ENCODE peak calls at places on chromosome 9, in four cellular contexts. One of them, this sample, is unnamed.

GRCh38 chr9:37529111-37529510 is 43.4 kb downstream of the POLR1E start:
- DNase-seq in astrocyte: peak; percentile 53
- DNase-seq in fibroblast of lung: no peak
- DNase-seq in HCT116: no peak
- DNase-seq in this sample: peak; percentile 93

GRCh38 chr9:34633166-34633565 is 4.3 kb upstream of the ARID3C start:
- DNase-seq in astrocyte: no peak
- DNase-seq in fibroblast of lung: no peak
- DNase-seq in HCT116: no peak
- DNase-seq in this sample: no peak

GRCh38 chr9:90142580-90142979 is 500.0 kb downstream of the DIRAS2 start:
- DNase-seq in astrocyte: peak; percentile 6
- DNase-seq in fibroblast of lung: peak; percentile 53
- DNase-seq in HCT116: peak; percentile 21
- DNase-seq in this sample: peak; percentile 35

GRCh38 chr9:5817776-5818336 is 15.1 kb downstream of the ERMP1 start:
- DNase-seq in astrocyte: peak; percentile 72
- DNase-seq in fibroblast of lung: peak; percentile 47
- DNase-seq in HCT116: peak; percentile 53
- DNase-seq in this sample: peak; percentile 77

GRCh38 chr9:37209431-37210386 is 89.3 kb downstream of the ZCCHC7 start:
- DNase-seq in astrocyte: no peak
- DNase-seq in fibroblast of lung: peak; percentile 9
- DNase-seq in HCT116: no peak
- DNase-seq in this sample: no peak

GRCh38 chr9:73151653-73152382 is at the start of gene ANXA1:
- DNase-seq in astrocyte: peak; percentile 87
- DNase-seq in fibroblast of lung: peak; percentile 95
- DNase-seq in HCT116: peak; percentile 89
- DNase-seq in this sample: peak; percentile 93

GRCh38 chr9:135983745-135984710 is 22.9 kb upstream of the UBAC1 start:
- DNase-seq in astrocyte: no peak
- DNase-seq in fibroblast of lung: no peak
- DNase-seq in HCT116: no peak
- DNase-seq in this sample: no peak

GRCh38 chr9:31355965-31356364 is 1028.5 kb upstream of the ACO1 start:
- DNase-seq in astrocyte: no peak
- DNase-seq in fibroblast of lung: no peak
- DNase-seq in HCT116: no peak
- DNase-seq in this sample: peak; percentile 37

GRCh38 chr9:74777136-74777879 is 110.4 kb downstream of the TRPM6 start:
- DNase-seq in astrocyte: peak; percentile 13
- DNase-seq in fibroblast of lung: peak; percentile 69
- DNase-seq in HCT116: peak; percentile 41
- DNase-seq in this sample: peak; percentile 55

GRCh38 chr9:131276107-131276888 is at the start of gene FAM78A:
- DNase-seq in astrocyte: no peak
- DNase-seq in fibroblast of lung: no peak
- DNase-seq in HCT116: no peak
- DNase-seq in this sample: no peak

GRCh38 chr9:114592356-114592755 is 4.8 kb downstream of the ATP6V1G1 start:
- DNase-seq in astrocyte: no peak
- DNase-seq in fibroblast of lung: no peak
- DNase-seq in HCT116: no peak
- DNase-seq in this sample: peak; percentile 90

GRCh38 chr9:72362118-72362531 is 2.9 kb downstream of the ZFAND5 start:
- DNase-seq in astrocyte: no peak
- DNase-seq in fibroblast of lung: peak; percentile 76
- DNase-seq in HCT116: no peak
- DNase-seq in this sample: peak; percentile 19

GRCh38 chr9:14529629-14530028 is 163.6 kb downstream of the ZDHHC21 start:
- DNase-seq in astrocyte: no peak
- DNase-seq in fibroblast of lung: no peak
- DNase-seq in HCT116: no peak
- DNase-seq in this sample: no peak

GRCh38 chr9:95504053-95504963 is 12.5 kb downstream of the PTCH1 start:
- DNase-seq in astrocyte: no peak
- DNase-seq in fibroblast of lung: peak; percentile 72
- DNase-seq in HCT116: no peak
- DNase-seq in this sample: peak; percentile 27

GRCh38 chr9:38687389-38687842 is 32.5 kb downstream of the FAM240B start:
- DNase-seq in astrocyte: peak; percentile 16
- DNase-seq in fibroblast of lung: no peak
- DNase-seq in HCT116: peak; percentile 42
- DNase-seq in this sample: peak; percentile 54

GRCh38 chr9:99004717-99005460 is 61.2 kb downstream of the COL15A1 start:
- DNase-seq in astrocyte: no peak
- DNase-seq in fibroblast of lung: no peak
- DNase-seq in HCT116: no peak
- DNase-seq in this sample: no peak

GRCh38 chr9:134536101-134536900 is 105.3 kb upstream of the COL5A1 start:
- DNase-seq in astrocyte: peak; percentile 93
- DNase-seq in fibroblast of lung: peak; percentile 61
- DNase-seq in HCT116: no peak
- DNase-seq in this sample: peak; percentile 14

GRCh38 chr9:74444389-74444788 is 52.7 kb upstream of the RORB start:
- DNase-seq in astrocyte: peak; percentile 18
- DNase-seq in fibroblast of lung: no peak
- DNase-seq in HCT116: no peak
- DNase-seq in this sample: no peak

GRCh38 chr9:37283730-37284235 is 138.7 kb upstream of the GRHPR start:
- DNase-seq in astrocyte: peak; percentile 80
- DNase-seq in fibroblast of lung: peak; percentile 71
- DNase-seq in HCT116: no peak
- DNase-seq in this sample: peak; percentile 22

GRCh38 chr9:89073397-89073796 is 82.1 kb downstream of the S1PR3 start:
- DNase-seq in astrocyte: no peak
- DNase-seq in fibroblast of lung: no peak
- DNase-seq in HCT116: no peak
- DNase-seq in this sample: no peak

GRCh38 chr9:4620881-4621555 is 41.1 kb upstream of the PLPP6 start:
- DNase-seq in astrocyte: peak; percentile 51
- DNase-seq in fibroblast of lung: no peak
- DNase-seq in HCT116: no peak
- DNase-seq in this sample: no peak

GRCh38 chr9:89463986-89464901 is 33.7 kb downstream of the SEMA4D start:
- DNase-seq in astrocyte: no peak
- DNase-seq in fibroblast of lung: no peak
- DNase-seq in HCT116: no peak
- DNase-seq in this sample: no peak

GRCh38 chr9:129076640-129077037 is 4.3 kb upstream of the DOLPP1 start:
- DNase-seq in astrocyte: no peak
- DNase-seq in fibroblast of lung: no peak
- DNase-seq in HCT116: no peak
- DNase-seq in this sample: no peak

GRCh38 chr9:134642385-134643181 is 980 bp downstream of the COL5A1 start:
- DNase-seq in astrocyte: peak; percentile 75
- DNase-seq in fibroblast of lung: peak; percentile 94
- DNase-seq in HCT116: no peak
- DNase-seq in this sample: peak; percentile 44

GRCh38 chr9:138071731-138072130 is 194.1 kb downstream of the CACNA1B start:
- DNase-seq in astrocyte: no peak
- DNase-seq in fibroblast of lung: no peak
- DNase-seq in HCT116: no peak
- DNase-seq in this sample: no peak

GRCh38 chr9:122252796-122253195 is 11.8 kb downstream of the RBM18 start:
- DNase-seq in astrocyte: no peak
- DNase-seq in fibroblast of lung: no peak
- DNase-seq in HCT116: no peak
- DNase-seq in this sample: no peak

GRCh38 chr9:7154650-7155049 is 396.9 kb downstream of the KDM4C start:
- DNase-seq in astrocyte: no peak
- DNase-seq in fibroblast of lung: no peak
- DNase-seq in HCT116: no peak
- DNase-seq in this sample: no peak

GRCh38 chr9:136052433-136052880 is 42.6 kb downstream of the NACC2 start:
- DNase-seq in astrocyte: no peak
- DNase-seq in fibroblast of lung: no peak
- DNase-seq in HCT116: no peak
- DNase-seq in this sample: peak; percentile 22

GRCh38 chr9:90556897-90557296 is 85.7 kb downstream of the DIRAS2 start:
- DNase-seq in astrocyte: no peak
- DNase-seq in fibroblast of lung: no peak
- DNase-seq in HCT116: no peak
- DNase-seq in this sample: no peak

GRCh38 chr9:70954126-70954525 is 167.3 kb downstream of the TRPM3 start:
- DNase-seq in astrocyte: peak; percentile 96
- DNase-seq in fibroblast of lung: peak; percentile 66
- DNase-seq in HCT116: peak; percentile 2
- DNase-seq in this sample: peak; percentile 48

GRCh38 chr9:94656976-94657375 is 17.7 kb upstream of the FBP1 start:
- DNase-seq in astrocyte: no peak
- DNase-seq in fibroblast of lung: no peak
- DNase-seq in HCT116: no peak
- DNase-seq in this sample: no peak

GRCh38 chr9:109409998-109410397 is 88.1 kb downstream of the PTPN3 start:
- DNase-seq in astrocyte: no peak
- DNase-seq in fibroblast of lung: no peak
- DNase-seq in HCT116: no peak
- DNase-seq in this sample: no peak

GRCh38 chr9:17229945-17230560 is 95.2 kb downstream of the CNTLN start:
- DNase-seq in astrocyte: no peak
- DNase-seq in fibroblast of lung: no peak
- DNase-seq in HCT116: no peak
- DNase-seq in this sample: no peak

GRCh38 chr9:129669946-129670345 is 4.5 kb downstream of the PRRX2 start:
- DNase-seq in astrocyte: no peak
- DNase-seq in fibroblast of lung: no peak
- DNase-seq in HCT116: no peak
- DNase-seq in this sample: no peak

GRCh38 chr9:121207371-121207940 is 5.8 kb upstream of the RAB14 start:
- DNase-seq in astrocyte: no peak
- DNase-seq in fibroblast of lung: no peak
- DNase-seq in HCT116: no peak
- DNase-seq in this sample: no peak

GRCh38 chr9:136848393-136849037 is 694 bp upstream of the PHPT1 start:
- DNase-seq in astrocyte: no peak
- DNase-seq in fibroblast of lung: no peak
- DNase-seq in HCT116: no peak
- DNase-seq in this sample: peak; percentile 31

GRCh38 chr9:38413283-38413682 is 11.0 kb downstream of the IGFBPL1 start:
- DNase-seq in astrocyte: no peak
- DNase-seq in fibroblast of lung: no peak
- DNase-seq in HCT116: no peak
- DNase-seq in this sample: no peak

GRCh38 chr9:111069233-111069632 is 31.0 kb upstream of the LPAR1 start:
- DNase-seq in astrocyte: no peak
- DNase-seq in fibroblast of lung: no peak
- DNase-seq in HCT116: no peak
- DNase-seq in this sample: no peak
- H3K4me2 ChIP-seq in astrocyte: no peak overlapping the region
- H3K4me2 ChIP-seq in fibroblast of lung: no peak overlapping the region
- H3K4me2 ChIP-seq in HCT116: no peak overlapping the region
- H3K4me2 ChIP-seq in this sample: no peak overlapping the region

DNA sequence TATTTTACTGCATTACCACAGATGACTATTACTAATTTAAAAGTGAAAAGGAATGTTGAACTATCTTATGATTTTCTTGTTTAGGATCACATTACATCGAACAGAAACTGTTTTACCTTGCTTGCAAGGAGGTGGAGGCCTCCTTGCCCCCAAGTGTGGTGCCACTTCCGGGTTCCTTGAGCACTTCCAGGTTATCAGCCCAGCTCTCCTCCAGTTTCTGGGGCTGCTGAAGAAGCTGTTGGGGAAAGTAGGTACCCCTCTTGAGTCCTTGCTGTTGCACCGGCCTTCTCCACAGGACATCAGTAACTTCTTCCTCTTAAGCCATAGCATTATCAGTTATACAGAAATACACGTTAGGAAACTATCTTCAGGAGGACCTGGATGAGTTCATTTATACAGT is 278.2 kb downstream of the DMRT2 start:
- DNase-seq in astrocyte: no peak
- DNase-seq in fibroblast of lung: no peak
- DNase-seq in HCT116: no peak
- DNase-seq in this sample: no peak
- H3K4me3 ChIP-seq in astrocyte: no peak overlapping the region
- H3K4me3 ChIP-seq in fibroblast of lung: no peak overlapping the region
- H3K4me3 ChIP-seq in HCT116: no peak overlapping the region
- H3K4me3 ChIP-seq in this sample: no peak overlapping the region

GRCh38 chr9:84438391-84438790 is 97.8 kb upstream of the SLC28A3 start:
- DNase-seq in astrocyte: no peak
- DNase-seq in fibroblast of lung: no peak
- DNase-seq in HCT116: no peak
- DNase-seq in this sample: no peak
- H3K4me2 ChIP-seq in astrocyte: no peak overlapping the region
- H3K4me2 ChIP-seq in fibroblast of lung: no peak overlapping the region
- H3K4me2 ChIP-seq in HCT116: no peak overlapping the region
- H3K4me2 ChIP-seq in this sample: no peak overlapping the region

GRCh38 chr9:93010056-93010455 is 48.4 kb upstream of the SUSD3 start:
- DNase-seq in astrocyte: no peak
- DNase-seq in fibroblast of lung: no peak
- DNase-seq in HCT116: no peak
- DNase-seq in this sample: no peak

GRCh38 chr9:93011114-93011513 is 47.4 kb upstream of the SUSD3 start:
- DNase-seq in astrocyte: no peak
- DNase-seq in fibroblast of lung: no peak
- DNase-seq in HCT116: no peak
- DNase-seq in this sample: no peak

GRCh38 chr9:93010696-93011095 is 47.8 kb upstream of the SUSD3 start:
- DNase-seq in astrocyte: no peak
- DNase-seq in fibroblast of lung: no peak
- DNase-seq in HCT116: no peak
- DNase-seq in this sample: no peak

GRCh38 chr9:93008457-93008856 is 50.0 kb upstream of the SUSD3 start:
- DNase-seq in astrocyte: no peak
- DNase-seq in fibroblast of lung: no peak
- DNase-seq in HCT116: no peak
- DNase-seq in this sample: no peak

GRCh38 chr9:93009337-93010015 is 49.0 kb upstream of the SUSD3 start:
- DNase-seq in astrocyte: no peak
- DNase-seq in fibroblast of lung: no peak
- DNase-seq in HCT116: no peak
- DNase-seq in this sample: no peak
- H3K4me3 ChIP-seq in astrocyte: no peak overlapping the region
- H3K4me3 ChIP-seq in fibroblast of lung: no peak overlapping the region
- H3K4me3 ChIP-seq in HCT116: no peak overlapping the region
- H3K4me3 ChIP-seq in this sample: no peak overlapping the region

This sample was measured in mammary epithelial cell.